ENCODE peak calls at places on chromosomes 7 and 10, in nine cellular contexts. P is CD8-positive, alpha-beta memory T cell; W is prostate gland; N is mesendoderm; A is transverse colon; Z is tibial nerve; O is left ventricle myocardium inferior; J is gastrocnemius medialis; C is GM23248. K is an unnamed sample.

GRCh38 chr7:155224116-155224811 is 73.4 kb upstream of the INSIG1 start:
- DNase-seq in P (no peak), W (peak), N (no peak), A (no peak), Z (no peak), O (no peak), J (no peak), C (no peak), K (no peak)

GRCh38 chr7:131057015-131057518 is 270.6 kb upstream of the MKLN1 start:
- DNase-seq in P (no peak), W (peak), N (no peak), A (no peak), Z (peak), O (no peak), J (no peak), C (peak), K (no peak)

GRCh38 chr10:34696423-34696822 is 118.7 kb downstream of the PARD3 start:
- DNase-seq in P (no peak), W (no peak), N (no peak), A (no peak), Z (no peak), O (no peak), J (no peak), C (peak), K (peak)

GRCh38 chr10:100046088-100046487 is 35.6 kb downstream of the CPN1 start:
- DNase-seq in P (peak), W (peak), N (peak), A (peak), Z (peak), O (peak), J (peak), C (peak), K (peak)

GRCh38 chr7:80403686-80404241 is 108.1 kb downstream of the GNAT3 start:
- DNase-seq in P (no peak), W (no peak), N (peak), A (no peak), Z (no peak), O (no peak), J (no peak), C (peak), K (no peak)

GRCh38 chr7:41911792-41912191 is 208.9 kb upstream of the INHBA start:
- DNase-seq in P (no peak), W (no peak), N (no peak), A (no peak), Z (no peak), O (no peak), J (no peak), C (peak), K (no peak)

GRCh38 chr7:102260856-102261255 is 25.8 kb upstream of the SH2B2 start:
- DNase-seq in P (no peak), W (no peak), N (peak), A (no peak), Z (no peak), O (peak), J (no peak), C (peak), K (no peak)

GRCh38 chr10:49595713-49596492 is 14.2 kb upstream of the SLC18A3 start:
- DNase-seq in P (no peak), W (no peak), N (no peak), A (no peak), Z (no peak), O (no peak), J (no peak), C (peak), K (no peak)

GRCh38 chr10:50593523-50593922 is 30.2 kb downstream of the SGMS1 start:
- DNase-seq in P (no peak), W (no peak), N (no peak), A (no peak), Z (no peak), O (no peak), J (no peak), C (peak), K (no peak)

GRCh38 chr7:44269943-44270493 is 55.4 kb downstream of the CAMK2B start:
- DNase-seq in P (no peak), W (no peak), N (no peak), A (no peak), Z (no peak), O (no peak), J (no peak), C (no peak), K (no peak)

DNA sequence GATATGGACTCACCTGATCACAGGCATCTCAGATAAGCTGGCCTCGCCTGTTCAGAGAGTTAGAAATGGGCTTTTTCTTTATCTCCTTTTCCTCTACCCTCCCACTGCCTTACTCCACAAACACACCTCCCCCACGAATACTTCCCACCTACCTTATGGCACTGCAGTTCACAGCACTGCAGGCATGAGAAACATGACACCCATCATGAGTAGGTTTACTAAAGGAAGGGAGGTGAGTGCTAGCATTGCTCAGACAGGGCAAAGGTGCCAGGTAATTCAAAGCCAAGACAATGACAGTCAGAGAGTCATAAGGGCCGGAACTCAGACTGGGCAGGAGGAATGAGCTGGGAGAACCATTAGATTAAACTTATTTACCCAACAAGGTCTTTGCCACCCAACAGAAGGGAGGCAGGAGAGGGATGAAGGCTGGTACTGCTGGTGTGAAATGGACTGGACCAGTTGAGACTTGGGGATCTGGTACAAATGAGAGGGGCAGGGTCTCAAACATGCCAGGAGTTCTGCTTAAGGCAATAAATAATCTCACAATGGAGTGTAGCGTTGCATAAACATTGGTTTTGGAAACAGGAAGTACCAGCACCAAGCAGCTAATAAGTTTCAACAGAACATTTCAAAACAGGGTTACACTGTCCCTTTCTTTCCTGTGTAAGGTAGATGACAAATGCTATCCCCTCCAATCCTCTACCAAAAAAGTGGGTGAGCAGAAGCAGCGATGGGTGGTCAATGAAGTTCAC is 220.4 kb downstream of the FAM107B start:
- DNase-seq in P (no peak), W (no peak), N (peak), A (peak), Z (no peak), O (no peak), J (no peak), C (no peak), K (no peak)
- H3K27ac ChIP-seq in P (peak), W (peak), N (no peak), A (peak), Z (peak), O (no peak), J (no peak), C (no peak), K (no peak)

DNA sequence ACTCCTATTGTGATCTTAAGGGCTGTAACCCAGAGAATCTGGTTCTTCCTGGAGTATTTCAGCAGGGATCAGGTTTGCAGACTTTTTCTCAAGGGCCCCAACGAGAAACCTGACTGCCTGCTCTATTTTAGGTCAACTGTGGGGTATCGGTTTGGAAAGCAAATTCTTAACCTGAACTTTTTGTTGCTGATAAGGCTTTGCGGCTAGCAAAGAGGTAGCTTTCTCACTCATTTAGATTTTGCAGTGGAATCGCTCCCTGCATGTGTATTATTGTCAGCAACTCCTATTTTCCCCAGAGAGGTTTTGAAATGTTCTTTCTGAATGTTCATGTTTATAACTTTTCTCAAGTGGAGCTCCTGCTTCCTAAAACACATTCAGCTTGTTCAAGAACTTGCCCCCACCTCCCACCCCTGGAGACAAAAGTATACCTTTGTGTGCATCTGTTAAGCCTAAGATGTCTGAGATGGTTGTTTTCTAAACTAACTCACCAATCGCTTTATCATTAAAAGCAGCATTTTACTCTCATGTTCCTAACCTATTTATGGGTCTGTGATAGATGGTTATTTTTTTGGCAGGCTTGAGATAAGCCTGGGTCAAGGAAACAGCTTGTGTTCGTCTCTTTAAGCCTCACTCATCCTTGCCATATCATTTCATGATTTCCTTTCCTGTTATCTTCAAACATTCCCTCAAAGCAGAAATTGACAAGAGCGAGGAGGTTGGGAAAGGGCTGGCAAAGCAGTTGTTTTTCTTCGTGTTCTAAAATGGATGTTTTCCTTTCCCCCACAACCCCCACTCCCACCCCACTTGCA is 129.8 kb downstream of the BAMBI start:
- DNase-seq in P (no peak), W (no peak), N (peak), A (no peak), Z (no peak), O (no peak), J (no peak), C (no peak), K (no peak)
- H3K27ac ChIP-seq in P (peak), W (no peak), N (no peak), A (peak), Z (peak), O (peak), J (peak), C (no peak), K (no peak)

GRCh38 chr7:93232673-93233018 is 480 bp downstream of the VPS50 start:
- DNase-seq in P (no peak), W (no peak), N (peak), A (no peak), Z (no peak), O (no peak), J (no peak), C (peak), K (peak)
- H3K27ac ChIP-seq in P (peak), W (peak), N (no peak), A (peak), Z (no peak), O (peak), J (peak), C (no peak), K (no peak)

GRCh38 chr10:28492093-28492492 is 40.8 kb upstream of the WAC start:
- DNase-seq in P (no peak), W (no peak), N (no peak), A (no peak), Z (no peak), O (no peak), J (no peak), C (no peak), K (peak)
- H3K27ac ChIP-seq in P (no peak), W (no peak), N (no peak), A (peak), Z (no peak), O (no peak), J (no peak), C (no peak), K (no peak)

DNA sequence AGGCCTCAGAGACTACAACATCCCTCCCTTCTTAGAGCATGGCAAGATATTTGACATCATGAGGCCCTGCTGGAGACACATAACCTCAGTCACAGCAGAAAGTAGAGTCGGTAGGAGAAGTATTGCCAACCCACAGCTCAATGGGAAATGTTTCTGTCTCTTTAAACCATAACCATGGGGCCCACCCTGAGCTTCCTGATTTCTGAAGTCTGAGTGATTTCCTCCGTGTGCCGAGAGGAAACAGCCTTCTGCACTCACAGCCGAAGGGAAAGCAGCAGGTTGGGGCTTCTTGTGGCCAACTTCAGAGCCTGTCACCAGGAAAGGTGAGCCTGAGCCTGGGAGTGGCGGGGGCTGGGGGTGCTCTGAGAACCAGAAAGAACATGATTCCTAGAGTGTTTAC is at the start of gene GIMAP1:
- DNase-seq in P (peak), W (no peak), N (no peak), A (peak), Z (no peak), O (peak), J (peak), C (no peak), K (no peak)
- H3K27ac ChIP-seq in P (peak), W (no peak), N (no peak), A (peak), Z (peak), O (peak), J (peak), C (no peak), K (no peak)

DNA sequence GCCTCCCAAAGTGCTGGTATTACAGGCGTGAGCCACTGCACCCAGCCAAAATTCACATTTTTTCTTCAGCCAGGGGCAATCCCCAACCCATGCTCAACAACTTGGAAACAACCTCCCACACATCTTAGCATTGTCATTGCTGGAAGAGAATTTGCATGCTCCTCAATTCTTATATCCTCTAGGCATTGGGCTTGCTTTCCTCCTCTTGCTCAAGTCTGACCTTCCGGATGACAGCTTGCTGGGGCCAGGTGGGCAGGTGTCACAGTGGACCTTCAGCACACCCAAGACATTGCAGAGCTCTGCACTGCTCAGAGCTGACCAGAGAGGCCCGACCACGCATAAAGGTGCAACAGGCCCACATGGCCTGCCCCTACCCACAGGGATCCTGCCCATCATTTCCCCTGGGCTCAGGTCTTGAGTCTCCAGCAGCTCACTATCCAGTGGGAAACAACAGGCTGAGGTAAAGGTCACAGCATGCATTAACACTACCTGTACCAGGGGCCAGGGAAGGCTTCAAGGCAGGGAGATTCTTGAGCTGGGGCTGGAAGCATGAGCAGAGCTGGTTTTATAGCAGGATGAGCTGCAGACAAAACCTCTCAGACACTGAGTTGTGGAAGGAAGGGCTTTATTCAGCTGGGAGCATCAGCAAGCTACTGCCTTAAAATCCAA is 6.8 kb upstream of the GPR15LG start:
- DNase-seq in P (no peak), W (no peak), N (no peak), A (no peak), Z (no peak), O (no peak), J (no peak), C (no peak), K (no peak)
- H3K27ac ChIP-seq in P (no peak), W (no peak), N (no peak), A (no peak), Z (no peak), O (no peak), J (no peak), C (no peak), K (no peak)

DNA sequence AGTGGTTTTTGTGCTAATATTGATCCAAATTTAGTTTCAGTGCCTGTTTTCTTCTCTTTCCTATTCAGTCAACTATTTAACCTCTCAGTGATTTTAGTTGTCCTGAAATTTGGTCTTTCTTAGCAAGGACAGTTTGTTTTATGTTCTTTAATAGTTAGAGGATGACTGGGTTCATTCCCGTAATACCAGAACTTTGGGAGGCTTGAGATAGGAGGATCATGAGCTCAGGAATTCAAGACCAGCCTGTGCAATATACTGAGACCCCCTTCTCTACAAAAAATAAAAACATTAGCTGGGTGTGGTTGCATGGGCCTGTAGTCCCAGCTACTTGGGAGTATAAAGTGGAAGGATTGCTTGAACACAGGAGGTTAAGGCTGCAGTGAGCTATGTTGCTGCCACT is 148.3 kb downstream of the EXOC4 start:
- DNase-seq in P (no peak), W (no peak), N (no peak), A (no peak), Z (no peak), O (no peak), J (no peak), C (no peak), K (no peak)
- H3K27ac ChIP-seq in P (no peak), W (no peak), N (no peak), A (no peak), Z (no peak), O (no peak), J (no peak), C (no peak), K (no peak)

DNA sequence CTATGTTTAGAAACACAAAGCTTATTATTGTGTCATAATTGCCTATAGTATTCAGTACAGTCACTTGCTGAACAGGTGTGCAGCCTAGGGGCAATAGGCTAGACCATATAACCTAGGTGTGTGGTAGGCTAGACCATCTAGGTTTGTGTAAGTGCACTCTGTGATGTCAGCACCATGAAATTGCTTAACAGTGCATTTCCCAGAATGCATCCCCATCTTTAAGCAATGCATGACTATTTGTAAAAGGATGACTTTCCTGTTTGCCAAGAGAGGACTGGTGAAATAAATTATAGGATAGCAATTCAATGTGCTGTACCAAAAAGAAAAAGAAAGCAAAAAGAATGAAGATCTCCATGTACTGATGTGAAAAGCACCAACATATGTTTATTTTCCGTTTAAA is 288.7 kb upstream of the AUTS2 start:
- DNase-seq in P (no peak), W (no peak), N (no peak), A (no peak), Z (no peak), O (no peak), J (no peak), C (peak), K (no peak)
- H3K27ac ChIP-seq in P (no peak), W (no peak), N (no peak), A (no peak), Z (no peak), O (no peak), J (no peak), C (no peak), K (no peak)

K was measured in A673.